ENCODE peak calls at places on chromosomes 7 and 10, in eight cellular contexts. C is right cardiac atrium, W is GM12865, U is activated T-cell treated with anti-CD3 and anti-CD28 coated beads for 4 hours, X is right lobe of liver, J is naive B cell, I is amygdala, D is AG20443. H is an unnamed sample.

GRCh38 chr7:1800876-1801275 is 130.8 kb downstream of the ELFN1 start:
- DNase-seq in D (no peak), X (no peak), U (no peak), C (no peak), J (no peak), I (no peak), W (no peak), H (no peak)

GRCh38 chr10:19488592-19489280 is 327.5 kb upstream of the PLXDC2 start:
- DNase-seq in X (peak; percentile 17), C (peak; percentile 58), I (no peak), W (no peak), D (peak; percentile 6), U (no peak), J (peak; percentile 0), H (no peak)

GRCh38 chr7:122942765-122943164 is 52.7 kb downstream of the TAS2R16 start:
- DNase-seq in U (no peak), D (no peak), C (no peak), X (no peak), W (no peak), I (no peak), J (no peak), H (no peak)

GRCh38 chr7:12228024-12228423 is 16.9 kb downstream of the TMEM106B start:
- DNase-seq in D (no peak), W (no peak), I (no peak), C (no peak), U (no peak), J (no peak), X (no peak), H (no peak)

GRCh38 chr7:81459485-81459884 is 310.4 kb downstream of the HGF start:
- DNase-seq in J (no peak), X (no peak), D (no peak), C (no peak), W (no peak), U (no peak), I (no peak), H (no peak)

GRCh38 chr7:117859246-117859812 is 13.9 kb downstream of the CTTNBP2 start:
- DNase-seq in I (no peak), U (no peak), C (no peak), W (no peak), X (no peak), D (no peak), J (no peak), H (no peak)

GRCh38 chr7:138527746-138528223 is 67.7 kb downstream of the TRIM24 start:
- DNase-seq in U (no peak), C (no peak), J (no peak), I (no peak), D (no peak), W (no peak), X (no peak), H (peak; percentile 8)

GRCh38 chr7:82050792-82051191 is 280.9 kb upstream of the HGF start:
- DNase-seq in D (peak; percentile 48), I (no peak), X (no peak), C (no peak), W (no peak), J (no peak), U (no peak), H (no peak)

GRCh38 chr10:70664702-70665195 is 7.6 kb upstream of the ADAMTS14 start:
- DNase-seq in W (no peak), I (peak; percentile 63), C (no peak), U (no peak), X (no peak), J (no peak), D (peak; percentile 88), H (peak; percentile 97)

GRCh38 chr7:101015626-101016025 is 4.3 kb upstream of the MUC17 start:
- DNase-seq in J (no peak), D (peak; percentile 7), W (no peak), I (no peak), C (no peak), U (no peak), X (no peak), H (no peak)

GRCh38 chr7:98881561-98882315 is 3.4 kb downstream of the TRRAP start:
- DNase-seq in I (no peak), U (no peak), X (no peak), D (no peak), J (no peak), W (no peak), C (no peak), H (peak; percentile 39)

GRCh38 chr7:44285561-44285960 is 39.8 kb downstream of the CAMK2B start:
- DNase-seq in X (peak; percentile 2), U (no peak), D (no peak), C (peak; percentile 3), W (no peak), J (no peak), I (no peak), H (no peak)

GRCh38 chr10:117218654-117219053 is 21.4 kb downstream of the KCNK18 start:
- DNase-seq in I (no peak), J (no peak), X (no peak), C (no peak), U (no peak), W (no peak), D (no peak), H (no peak)

GRCh38 chr10:91798736-91799579 is 732 bp downstream of the TNKS2 start:
- DNase-seq in I (no peak), W (peak; percentile 60), X (no peak), J (peak; percentile 77), C (no peak), U (no peak), D (peak; percentile 45), H (peak; percentile 64)

GRCh38 chr7:110534241-110534931 is 556.5 kb upstream of the LRRN3 start:
- DNase-seq in W (peak; percentile 39), I (no peak), U (no peak), C (peak; percentile 29), J (no peak), D (no peak), X (peak; percentile 33), H (peak; percentile 92)

GRCh38 chr10:69093933-69094332 is 6.0 kb downstream of the SRGN start:
- DNase-seq in J (no peak), X (no peak), U (no peak), C (no peak), W (no peak), D (no peak), I (no peak), H (peak; percentile 14)

GRCh38 chr7:138032186-138032585 is 30.3 kb upstream of the CREB3L2 start:
- DNase-seq in W (peak; percentile 45), C (no peak), X (no peak), U (no peak), J (no peak), I (no peak), D (no peak), H (no peak)

GRCh38 chr7:34034728-34035127 is 129.4 kb downstream of the BMPER start:
- DNase-seq in I (no peak), C (no peak), W (no peak), D (no peak), X (no peak), U (no peak), J (no peak), H (peak; percentile 54)

GRCh38 chr10:91797077-91797690 is 1.0 kb upstream of the TNKS2 start:
- DNase-seq in X (no peak), D (no peak), I (no peak), W (no peak), C (no peak), U (no peak), J (no peak), H (peak; percentile 51)

GRCh38 chr10:62699148-62699547 is 105.4 kb upstream of the ADO start:
- DNase-seq in W (no peak), D (no peak), C (no peak), U (no peak), X (no peak), I (no peak), J (no peak), H (no peak)

GRCh38 chr10:103660364-103661197 is 167.1 kb downstream of the NEURL1 start:
- DNase-seq in U (no peak), I (no peak), X (peak; percentile 55), C (no peak), W (no peak), D (no peak), J (no peak), H (peak; percentile 33)

GRCh38 chr10:92124524-92125168 is 166.2 kb downstream of the CPEB3 start:
- DNase-seq in J (no peak), W (no peak), U (no peak), X (peak; percentile 44), I (no peak), C (peak; percentile 17), D (no peak), H (peak; percentile 80)

GRCh38 chr7:105690286-105690915 is 109.1 kb upstream of the EFCAB10 start:
- DNase-seq in U (no peak), W (no peak), X (no peak), I (no peak), C (no peak), D (no peak), J (no peak), H (no peak)

GRCh38 chr7:38558786-38559185 is 72.4 kb downstream of the AMPH start:
- DNase-seq in C (no peak), X (no peak), D (no peak), W (no peak), U (no peak), J (no peak), I (no peak), H (no peak)

GRCh38 chr7:45102785-45103712 is 8.4 kb downstream of the TBRG4 start:
- DNase-seq in J (no peak), I (no peak), D (no peak), U (no peak), C (no peak), W (no peak), X (no peak), H (no peak)

GRCh38 chr7:24979470-24979862 is 512 bp downstream of the OSBPL3 start:
- DNase-seq in C (peak; percentile 62), U (peak; percentile 55), J (peak; percentile 66), X (peak; percentile 82), D (peak; percentile 71), I (peak; percentile 55), W (peak; percentile 92), H (peak; percentile 80)

GRCh38 chr10:127417686-127418415 is 131.3 kb upstream of the NPS start:
- DNase-seq in X (no peak), U (no peak), C (no peak), W (no peak), I (no peak), J (no peak), D (no peak), H (no peak)

GRCh38 chr7:107046511-107047259 is 2.2 kb downstream of the PRKAR2B start:
- DNase-seq in C (no peak), D (no peak), J (no peak), I (no peak), W (no peak), X (no peak), U (no peak), H (no peak)

GRCh38 chr10:9253121-9253520 is 1198.6 kb downstream of the GATA3 start:
- DNase-seq in X (no peak), D (no peak), J (no peak), W (no peak), I (no peak), U (no peak), C (no peak), H (peak; percentile 14)

GRCh38 chr7:144960763-144961162 is 124.9 kb upstream of the TPK1 start:
- DNase-seq in D (no peak), X (no peak), I (no peak), C (no peak), U (no peak), W (no peak), J (no peak), H (no peak)

H was measured in mammary epithelial cell.